ENCODE peak calls at places on chromosomes 16 and 17, in eight cellular contexts. D, V, I, A, J, N, L and M are unnamed samples.

GRCh38 chr16:35142809-35143192 is 1683.4 kb downstream of the TP53TG3F start:
- DNase-seq in V (no peak), D (no peak), L (no peak), J (no peak), A (no peak), I (no peak), N (no peak), M (no peak)

GRCh38 chr17:73586921-73587680 is 57.1 kb downstream of the SDK2 start:
- DNase-seq in D (peak; percentile 54), J (no peak), I (no peak), N (no peak), V (no peak), A (no peak), L (no peak), M (no peak)

GRCh38 chr17:46770818-46771600 is 47.5 kb downstream of the WNT3 start:
- DNase-seq in N (no peak), A (no peak), V (no peak), J (peak; percentile 70), L (peak; percentile 37), D (peak; percentile 75), I (peak; percentile 71), M (peak; percentile 60)

GRCh38 chr17:48488548-48489106 is 42.2 kb downstream of the HOXB1 start:
- DNase-seq in I (no peak), V (no peak), L (no peak), A (no peak), J (no peak), D (no peak), N (no peak), M (no peak)

GRCh38 chr17:39634384-39634871 is 2.5 kb upstream of the STARD3 start:
- DNase-seq in L (peak; percentile 42), V (no peak), A (no peak), J (no peak), N (no peak), I (no peak), D (peak; percentile 57), M (no peak)

GRCh38 chr17:67983289-67983688 is 13.0 kb downstream of the C17orf58 start:
- DNase-seq in I (no peak), L (no peak), A (no peak), D (no peak), J (no peak), N (no peak), V (no peak), M (no peak)

GRCh38 chr17:30939059-30939689 is 17.4 kb downstream of the ADAP2 start:
- DNase-seq in V (no peak), N (no peak), D (no peak), L (no peak), I (no peak), J (no peak), A (no peak), M (peak; percentile 66)

GRCh38 chr16:76201385-76201784 is 75.8 kb upstream of the CNTNAP4 start:
- DNase-seq in J (no peak), D (no peak), I (no peak), N (no peak), A (no peak), V (peak; percentile 2), L (no peak), M (no peak)

GRCh38 chr17:49987681-49988441 is 7.2 kb downstream of the DLX3 start:
- DNase-seq in I (peak; percentile 50), J (no peak), L (peak; percentile 36), A (no peak), D (peak; percentile 37), V (no peak), N (no peak), M (no peak)

GRCh38 chr16:63129411-63130125 is 1093.3 kb upstream of the CDH8 start:
- DNase-seq in N (no peak), J (no peak), L (no peak), A (no peak), I (peak; percentile 34), D (no peak), V (no peak), M (no peak)

GRCh38 chr17:5866978-5867377 is 203.2 kb upstream of the WSCD1 start:
- DNase-seq in I (peak; percentile 23), J (no peak), N (no peak), L (no peak), D (no peak), A (no peak), V (no peak), M (no peak)

GRCh38 chr17:17874478-17874877 is 37.7 kb upstream of the SREBF1 start:
- DNase-seq in V (peak; percentile 44), D (no peak), I (no peak), L (peak; percentile 64), J (no peak), N (no peak), A (no peak), M (no peak)

GRCh38 chr17:83058478-83059167 is 20.8 kb upstream of the METRNL start:
- DNase-seq in V (no peak), A (no peak), N (no peak), I (no peak), D (no peak), L (no peak), J (peak; percentile 10), M (no peak)

GRCh38 chr17:3693829-3694231 is 2.1 kb downstream of the P2RX5 start:
- DNase-seq in D (no peak), L (no peak), V (no peak), N (no peak), I (no peak), A (peak; percentile 37), J (no peak), M (no peak)

GRCh38 chr17:76080207-76080933 is 1.4 kb downstream of the ZACN start:
- DNase-seq in J (peak; percentile 44), D (no peak), A (no peak), V (no peak), N (no peak), I (peak; percentile 62), L (no peak), M (peak; percentile 47)

GRCh38 chr16:87822571-87822970 is 46.7 kb downstream of the SLC7A5 start:
- DNase-seq in J (peak; percentile 50), V (no peak), I (no peak), A (no peak), D (no peak), N (no peak), L (no peak), M (no peak)

GRCh38 chr16:57092786-57093301 is 461 bp downstream of the CPNE2 start:
- DNase-seq in J (peak; percentile 58), D (peak; percentile 81), I (peak; percentile 55), V (no peak), L (no peak), N (peak; percentile 37), A (peak; percentile 42), M (peak; percentile 84)

GRCh38 chr17:45004388-45004787 is 36.3 kb upstream of the C1QL1 start:
- DNase-seq in L (no peak), A (no peak), D (no peak), N (no peak), I (no peak), V (no peak), J (no peak), M (no peak)

GRCh38 chr17:45003877-45004276 is 35.8 kb upstream of the C1QL1 start:
- DNase-seq in I (no peak), D (no peak), V (no peak), J (no peak), N (no peak), L (no peak), A (no peak), M (no peak)

GRCh38 chr17:44999433-44999832 is 31.3 kb upstream of the C1QL1 start:
- DNase-seq in V (no peak), N (no peak), L (no peak), I (no peak), D (no peak), J (no peak), A (no peak), M (no peak)

GRCh38 chr17:44998646-44999045 is 30.5 kb upstream of the C1QL1 start:
- DNase-seq in I (no peak), A (no peak), D (no peak), N (no peak), V (no peak), J (no peak), L (no peak), M (no peak)

DNA sequence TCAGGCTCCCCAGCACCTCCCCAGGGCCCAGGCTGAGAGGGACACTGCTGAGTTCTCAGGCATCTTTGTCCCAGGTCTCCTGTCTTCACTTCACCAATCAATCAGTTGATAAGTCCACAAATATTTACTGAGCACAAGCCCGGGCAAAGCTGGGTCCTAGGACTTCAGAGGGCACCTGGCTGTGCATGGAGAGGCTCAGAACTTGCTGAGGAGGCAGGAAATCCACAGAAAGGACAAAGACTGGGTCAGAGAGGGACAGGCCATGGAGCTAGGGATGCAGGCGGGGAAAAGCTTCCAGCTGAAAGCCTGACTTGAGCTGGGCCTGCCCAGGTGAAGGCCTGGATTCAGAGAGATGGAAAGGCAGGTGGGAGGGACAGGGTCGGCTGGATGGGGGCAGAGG is 33.2 kb upstream of the C1QL1 start:
- DNase-seq in V (no peak), I (no peak), A (no peak), L (no peak), D (no peak), J (no peak), N (no peak), M (no peak)
- TF ChIP-seq CTCF in V (no peak), I (no peak), A (no peak), L (no peak), D (no peak), J (no peak), N (no peak), M (no peak)

GRCh38 chr16:3793161-3793576 is 75.8 kb upstream of the TRAP1 start:
- DNase-seq in L (no peak), D (no peak), A (peak; percentile 24), N (no peak), V (no peak), I (no peak), J (no peak), M (no peak)
- TF ChIP-seq CTCF in L (no peak), D (no peak), A (no peak), N (no peak), V (no peak), I (peak; percentile 27), J (no peak), M (no peak)

GRCh38 chr17:81961087-81961514 is at the start of gene NOTUM:
- DNase-seq in J (peak; percentile 68), A (no peak), L (peak; percentile 26), I (no peak), N (no peak), D (peak; percentile 72), V (no peak), M (no peak)
- TF ChIP-seq CTCF in J (no peak), A (no peak), L (peak; percentile 10), I (peak; percentile 36), N (no peak), D (peak; percentile 24), V (peak; percentile 32), M (no peak)

DNA sequence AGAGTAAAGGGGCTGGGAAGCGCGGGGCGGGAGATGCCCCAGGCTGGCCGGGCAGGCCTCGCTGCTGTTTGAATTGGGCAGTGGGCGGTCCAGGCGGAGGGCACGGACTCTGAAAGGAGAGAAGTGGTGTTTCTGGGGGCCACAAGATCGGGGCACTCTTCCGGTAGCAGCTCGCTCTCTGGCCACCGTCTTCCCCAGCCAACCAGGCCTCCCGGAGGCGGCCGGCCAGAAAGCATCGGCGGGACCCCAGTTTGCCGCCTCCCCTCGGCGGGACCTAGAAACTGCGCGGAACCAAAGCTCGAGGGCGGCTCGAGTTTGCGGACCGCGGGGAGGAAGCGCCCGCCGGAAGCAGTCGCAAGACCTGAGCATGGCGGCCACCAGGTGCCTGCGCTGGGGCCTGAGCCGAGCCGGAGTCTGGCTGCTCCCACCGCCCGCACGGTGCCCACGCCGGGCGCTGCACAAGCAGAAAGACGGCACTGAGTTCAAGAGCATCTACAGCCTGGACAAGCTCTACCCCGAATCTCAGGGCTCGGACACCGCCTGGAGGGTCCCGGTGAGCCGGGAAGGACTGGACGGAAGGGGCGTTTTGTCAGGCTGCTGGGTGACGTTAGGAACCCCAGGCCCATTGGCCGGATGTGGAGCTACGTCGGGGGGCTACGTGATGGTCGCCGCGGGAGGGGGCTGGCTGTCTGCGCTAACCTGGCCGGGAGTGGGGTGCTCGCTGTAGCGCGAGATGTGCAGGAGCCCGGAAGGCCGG is at the start of gene MRPL58:
- DNase-seq in J (peak; percentile 92), A (peak; percentile 79), I (peak; percentile 97), N (peak; percentile 45), V (peak; percentile 72), L (peak; percentile 82), D (peak; percentile 92), M (peak; percentile 96)
- TF ChIP-seq CTCF in J (peak; percentile 74), A (peak; percentile 59), I (peak; percentile 55), N (no peak), V (peak; percentile 62), L (peak; percentile 42), D (peak; percentile 79), M (peak; percentile 33)